ENCODE peak calls at places on chromosomes 3 and 15, in four cellular contexts. One of them, this sample, is unnamed. For H3K4me1, the result is how much of the 10 kb centered on the place peaks cover.

GRCh38 chr3:10437995-10438901 is 67.1 kb downstream of the ATP2B2 start:
- DNase-seq in endothelial cell of umbilical vein: no peak
- DNase-seq in HepG2: no peak
- DNase-seq in IMR-90: peak
- DNase-seq in this sample: no peak

GRCh38 chr15:29911705-29912104 is 89.4 kb upstream of the TJP1 start:
- DNase-seq in endothelial cell of umbilical vein: no peak
- DNase-seq in HepG2: no peak
- DNase-seq in IMR-90: peak
- DNase-seq in this sample: no peak

GRCh38 chr3:18438586-18438985 is 13.4 kb upstream of the SATB1 start:
- DNase-seq in endothelial cell of umbilical vein: no peak
- DNase-seq in HepG2: no peak
- DNase-seq in IMR-90: no peak
- DNase-seq in this sample: no peak

GRCh38 chr3:33174711-33175409 is 43.8 kb downstream of the SUSD5 start:
- DNase-seq in endothelial cell of umbilical vein: no peak
- DNase-seq in HepG2: no peak
- DNase-seq in IMR-90: peak
- DNase-seq in this sample: no peak

GRCh38 chr15:38991701-38992100 is 427.1 kb upstream of the RASGRP1 start:
- DNase-seq in endothelial cell of umbilical vein: peak
- DNase-seq in HepG2: no peak
- DNase-seq in IMR-90: no peak
- DNase-seq in this sample: no peak

GRCh38 chr3:184583345-184584000 is 21.9 kb downstream of the EPHB3 start:
- DNase-seq in endothelial cell of umbilical vein: no peak
- DNase-seq in HepG2: no peak
- DNase-seq in IMR-90: no peak
- DNase-seq in this sample: no peak

GRCh38 chr15:48928877-48929538 is 34.7 kb downstream of the SHC4 start:
- DNase-seq in endothelial cell of umbilical vein: no peak
- DNase-seq in HepG2: no peak
- DNase-seq in IMR-90: peak
- DNase-seq in this sample: no peak

GRCh38 chr3:143935678-143936077 is 35.9 kb upstream of the DIPK2A start:
- DNase-seq in endothelial cell of umbilical vein: no peak
- DNase-seq in HepG2: no peak
- DNase-seq in IMR-90: no peak
- DNase-seq in this sample: no peak

GRCh38 chr15:100807028-100807427 is 72.6 kb upstream of the ALDH1A3 start:
- DNase-seq in endothelial cell of umbilical vein: no peak
- DNase-seq in HepG2: no peak
- DNase-seq in IMR-90: no peak
- DNase-seq in this sample: no peak

GRCh38 chr15:63501256-63502089 is 2.9 kb upstream of the USP3 start:
- DNase-seq in endothelial cell of umbilical vein: peak
- DNase-seq in HepG2: peak
- DNase-seq in IMR-90: peak
- DNase-seq in this sample: peak

GRCh38 chr15:85532689-85533088 is 152.3 kb downstream of the AKAP13 start:
- DNase-seq in endothelial cell of umbilical vein: no peak
- DNase-seq in HepG2: no peak
- DNase-seq in IMR-90: no peak
- DNase-seq in this sample: no peak

GRCh38 chr15:60740787-60741354 is 261.9 kb upstream of the ICE2 start:
- DNase-seq in endothelial cell of umbilical vein: no peak
- DNase-seq in HepG2: peak
- DNase-seq in IMR-90: peak
- DNase-seq in this sample: no peak

GRCh38 chr3:160981217-160981938 is 123.8 kb downstream of the B3GALNT1 start:
- DNase-seq in endothelial cell of umbilical vein: no peak
- DNase-seq in HepG2: no peak
- DNase-seq in IMR-90: no peak
- DNase-seq in this sample: no peak

GRCh38 chr3:119937229-119937628 is 155.3 kb downstream of the NR1I2 start:
- DNase-seq in endothelial cell of umbilical vein: no peak
- DNase-seq in HepG2: no peak
- DNase-seq in IMR-90: peak
- DNase-seq in this sample: no peak

GRCh38 chr3:107216711-107217110 is 160.5 kb upstream of the CCDC54 start:
- DNase-seq in endothelial cell of umbilical vein: no peak
- DNase-seq in HepG2: no peak
- DNase-seq in IMR-90: peak
- DNase-seq in this sample: no peak

GRCh38 chr3:138203938-138204337 is 16.8 kb downstream of the ARMC8 start:
- DNase-seq in endothelial cell of umbilical vein: no peak
- DNase-seq in HepG2: no peak
- DNase-seq in IMR-90: no peak
- DNase-seq in this sample: no peak

GRCh38 chr3:195060531-195061385 is 210.2 kb downstream of the XXYLT1 start:
- DNase-seq in endothelial cell of umbilical vein: no peak
- DNase-seq in HepG2: no peak
- DNase-seq in IMR-90: no peak
- DNase-seq in this sample: no peak

GRCh38 chr15:29183071-29183831 is 86.4 kb downstream of the NSMCE3 start:
- DNase-seq in endothelial cell of umbilical vein: peak
- DNase-seq in HepG2: no peak
- DNase-seq in IMR-90: no peak
- DNase-seq in this sample: no peak

GRCh38 chr15:86235667-86236066 is 156.0 kb downstream of the AGBL1 start:
- DNase-seq in endothelial cell of umbilical vein: no peak
- DNase-seq in HepG2: no peak
- DNase-seq in IMR-90: no peak
- DNase-seq in this sample: no peak

GRCh38 chr3:172244011-172244410 is 204.2 kb downstream of the GHSR start:
- DNase-seq in endothelial cell of umbilical vein: peak
- DNase-seq in HepG2: no peak
- DNase-seq in IMR-90: peak
- DNase-seq in this sample: no peak

GRCh38 chr15:98599911-98600685 is 48.2 kb upstream of the IGF1R start:
- DNase-seq in endothelial cell of umbilical vein: peak
- DNase-seq in HepG2: no peak
- DNase-seq in IMR-90: peak
- DNase-seq in this sample: peak

GRCh38 chr3:38317186-38317759 is 29.3 kb upstream of the XYLB start:
- DNase-seq in endothelial cell of umbilical vein: no peak
- DNase-seq in HepG2: no peak
- DNase-seq in IMR-90: no peak
- DNase-seq in this sample: no peak

GRCh38 chr3:186965141-186965879 is 35.0 kb downstream of the ST6GAL1 start:
- DNase-seq in endothelial cell of umbilical vein: peak
- DNase-seq in HepG2: no peak
- DNase-seq in IMR-90: peak
- DNase-seq in this sample: no peak

GRCh38 chr3:10315101-10315500 is 5.8 kb downstream of the SEC13 start:
- DNase-seq in endothelial cell of umbilical vein: no peak
- DNase-seq in HepG2: no peak
- DNase-seq in IMR-90: no peak
- DNase-seq in this sample: no peak

GRCh38 chr3:179421500-179421899 is 29.8 kb downstream of the GNB4 start:
- DNase-seq in endothelial cell of umbilical vein: peak
- DNase-seq in HepG2: no peak
- DNase-seq in IMR-90: peak
- DNase-seq in this sample: no peak

GRCh38 chr3:131082246-131082645 is 55.6 kb downstream of the NEK11 start:
- DNase-seq in endothelial cell of umbilical vein: no peak
- DNase-seq in HepG2: no peak
- DNase-seq in IMR-90: no peak
- DNase-seq in this sample: no peak

GRCh38 chr3:66761093-66761780 is 236.9 kb upstream of the KBTBD8 start:
- DNase-seq in endothelial cell of umbilical vein: no peak
- DNase-seq in HepG2: no peak
- DNase-seq in IMR-90: peak
- DNase-seq in this sample: no peak

GRCh38 chr3:152213086-152213674 is 55.5 kb upstream of the MBNL1 start:
- DNase-seq in endothelial cell of umbilical vein: no peak
- DNase-seq in HepG2: no peak
- DNase-seq in IMR-90: no peak
- DNase-seq in this sample: no peak

GRCh38 chr3:116140100-116140689 is 305.1 kb downstream of the LSAMP start:
- DNase-seq in endothelial cell of umbilical vein: peak
- DNase-seq in HepG2: peak
- DNase-seq in IMR-90: peak
- DNase-seq in this sample: no peak

GRCh38 chr3:50587806-50588758 is 18.8 kb downstream of the HEMK1 start:
- DNase-seq in endothelial cell of umbilical vein: no peak
- DNase-seq in HepG2: peak
- DNase-seq in IMR-90: no peak
- DNase-seq in this sample: no peak

GRCh38 chr15:53454843-53455721 is 304.4 kb downstream of the WDR72 start:
- DNase-seq in endothelial cell of umbilical vein: no peak
- DNase-seq in HepG2: peak
- DNase-seq in IMR-90: no peak
- DNase-seq in this sample: no peak

GRCh38 chr15:53448215-53449001 is 311.1 kb downstream of the WDR72 start:
- DNase-seq in endothelial cell of umbilical vein: peak
- DNase-seq in HepG2: no peak
- DNase-seq in IMR-90: no peak
- DNase-seq in this sample: no peak

GRCh38 chr15:53454535-53454842 is 305.0 kb downstream of the WDR72 start:
- DNase-seq in endothelial cell of umbilical vein: no peak
- DNase-seq in HepG2: no peak
- DNase-seq in IMR-90: no peak
- DNase-seq in this sample: no peak

GRCh38 chr15:53457479-53457878 is 302.0 kb downstream of the WDR72 start:
- DNase-seq in endothelial cell of umbilical vein: no peak
- DNase-seq in HepG2: no peak
- DNase-seq in IMR-90: no peak
- DNase-seq in this sample: no peak

DNA sequence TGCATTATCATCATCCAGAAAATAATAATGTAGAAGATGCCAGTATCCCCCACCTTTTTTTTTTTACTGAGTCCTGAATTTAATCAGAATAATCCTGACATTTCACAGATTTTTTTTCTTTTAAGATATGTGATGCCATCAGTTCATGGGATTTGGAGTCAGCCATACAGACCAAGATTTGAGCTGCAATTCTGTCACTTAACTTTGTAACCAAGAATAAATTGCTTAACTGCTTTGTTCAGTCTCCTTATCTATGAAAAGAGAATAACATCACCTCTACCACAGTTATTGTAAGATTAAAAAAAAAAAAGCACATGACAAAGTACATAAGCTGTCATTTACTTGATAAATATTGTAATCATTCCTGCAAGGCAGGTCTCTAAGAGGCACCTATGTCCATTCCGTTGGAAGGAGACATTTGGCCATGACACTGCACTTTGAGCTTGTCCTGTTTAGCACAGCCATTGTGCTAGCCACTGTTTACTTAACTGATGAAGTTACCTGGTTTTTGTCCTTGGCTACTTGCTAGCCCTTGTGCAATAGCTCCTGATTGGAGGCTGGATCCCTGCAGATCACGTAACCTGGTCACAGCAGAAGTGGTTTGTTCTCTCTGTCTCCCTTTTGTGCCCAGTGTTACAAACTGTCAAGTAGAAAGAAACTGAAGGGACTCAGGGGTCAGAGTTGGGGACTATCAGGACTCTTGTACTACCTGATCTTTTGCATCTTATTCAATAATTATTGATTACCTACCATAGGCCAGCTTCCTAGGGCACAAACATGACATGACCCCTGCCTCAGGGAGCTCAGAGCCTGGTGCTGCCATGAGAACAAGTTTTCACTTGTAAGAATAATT is 306.0 kb downstream of the WDR72 start:
- DNase-seq in endothelial cell of umbilical vein: no peak
- DNase-seq in HepG2: peak
- DNase-seq in IMR-90: no peak
- DNase-seq in this sample: peak
- H3K4me1 ChIP-seq in endothelial cell of umbilical vein: under half
- H3K4me1 ChIP-seq in HepG2: half or more
- H3K4me1 ChIP-seq in IMR-90: under half
- H3K4me1 ChIP-seq in this sample: under half

GRCh38 chr15:96338772-96339661 is 8.5 kb downstream of the NR2F2 start:
- DNase-seq in endothelial cell of umbilical vein: peak
- DNase-seq in HepG2: peak
- DNase-seq in IMR-90: no peak
- DNase-seq in this sample: peak
- H3K27ac ChIP-seq in endothelial cell of umbilical vein: peak
- H3K27ac ChIP-seq in HepG2: peak
- H3K27ac ChIP-seq in IMR-90: peak
- H3K27ac ChIP-seq in this sample: peak

GRCh38 chr3:60228823-60229222 is 1022.4 kb downstream of the FHIT start:
- DNase-seq in endothelial cell of umbilical vein: no peak
- DNase-seq in HepG2: no peak
- DNase-seq in IMR-90: no peak
- DNase-seq in this sample: no peak
- H3K9ac ChIP-seq in endothelial cell of umbilical vein: no peak
- H3K9ac ChIP-seq in HepG2: no peak
- H3K9ac ChIP-seq in IMR-90: no peak
- H3K9ac ChIP-seq in this sample: no peak

DNA sequence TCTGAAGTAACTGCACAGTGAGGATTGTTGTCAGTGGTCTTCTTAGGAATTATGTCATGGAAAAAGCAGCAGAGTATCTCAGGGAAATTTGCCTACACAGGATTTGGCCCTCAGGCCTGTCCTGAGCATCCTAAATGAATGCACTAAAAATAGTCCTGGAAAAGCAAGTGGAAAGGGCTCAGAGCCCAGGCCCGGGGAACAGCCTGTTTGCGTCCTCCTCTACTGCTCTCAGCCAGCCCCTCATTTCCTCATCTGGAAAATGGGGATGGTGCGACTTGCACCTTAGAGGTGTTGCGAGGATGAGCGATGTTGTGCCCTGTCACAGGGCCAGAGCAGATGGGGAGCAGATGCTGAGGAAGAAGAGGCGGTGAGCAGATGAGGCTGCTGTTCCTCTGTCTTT is 21.6 kb downstream of the LYSMD4 start:
- DNase-seq in endothelial cell of umbilical vein: no peak
- DNase-seq in HepG2: no peak
- DNase-seq in IMR-90: no peak
- DNase-seq in this sample: no peak
- H3K4me1 ChIP-seq in endothelial cell of umbilical vein: under half
- H3K4me1 ChIP-seq in HepG2: under half
- H3K4me1 ChIP-seq in IMR-90: under half
- H3K4me1 ChIP-seq in this sample: under half

DNA sequence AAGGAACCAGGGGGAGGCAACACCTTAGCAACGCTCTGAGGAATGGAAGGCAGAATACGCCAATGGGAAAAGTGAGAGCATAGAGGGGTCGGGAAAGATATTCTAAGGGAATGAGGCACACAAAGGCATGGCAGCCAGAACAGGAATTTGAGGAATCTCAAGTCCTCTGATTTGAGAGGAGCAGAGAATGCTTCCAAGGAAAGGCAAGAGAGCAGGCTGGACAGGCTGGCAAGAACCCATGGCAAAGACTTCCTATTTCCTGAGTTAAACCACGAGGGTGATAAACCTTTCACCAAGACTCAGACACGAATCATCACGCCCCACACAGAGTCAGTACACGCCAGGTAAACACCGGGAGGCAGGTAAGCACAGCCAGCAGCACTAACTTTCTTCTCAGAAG is 109.8 kb downstream of the IGF2BP2 start:
- DNase-seq in endothelial cell of umbilical vein: peak
- DNase-seq in HepG2: no peak
- DNase-seq in IMR-90: peak
- DNase-seq in this sample: no peak
- H3K27ac ChIP-seq in endothelial cell of umbilical vein: peak
- H3K27ac ChIP-seq in HepG2: no peak
- H3K27ac ChIP-seq in IMR-90: peak
- H3K27ac ChIP-seq in this sample: no peak

GRCh38 chr3:169501777-169502320 is 161.7 kb downstream of the MECOM start:
- DNase-seq in endothelial cell of umbilical vein: peak
- DNase-seq in HepG2: no peak
- DNase-seq in IMR-90: no peak
- DNase-seq in this sample: no peak
- H3K9ac ChIP-seq in endothelial cell of umbilical vein: no peak
- H3K9ac ChIP-seq in HepG2: no peak
- H3K9ac ChIP-seq in IMR-90: no peak
- H3K9ac ChIP-seq in this sample: no peak

This sample was measured in colonic mucosa.